ENCODE peak calls at places on chromosomes 13 and 19, in seven cellular contexts. K is stimulated activated naive CD8-positive, alpha-beta T cell treated with anti-CD3 and anti-CD28 coated beads, Interleukin-15, amount 100 ng/mL, for 72 hours; X is cardiac fibroblast; G is NAMALWA; Z is activated T-cell treated with anti-CD3 and anti-CD28 coated beads, Interleukin-2, amount 50 U/mL, for 72 hours; D is Right ventricle myocardium superior; Q is ACHN. M is an unnamed sample.

GRCh38 chr19:35261356-35262100 is 7.2 kb upstream of the USF2 start:
- DNase-seq in K (peak; percentile 8), X (no peak), G (no peak), Z (no peak), D (no peak), Q (no peak), M (no peak)

GRCh38 chr19:6056801-6057650 is 53.3 kb downstream of the RFX2 start:
- DNase-seq in K (no peak), X (peak; percentile 97), G (no peak), Z (no peak), D (peak; percentile 84), Q (peak; percentile 78), M (no peak)

GRCh38 chr19:44720945-44721344 is 22.0 kb downstream of the CEACAM16 start:
- DNase-seq in K (no peak), X (peak; percentile 28), G (no peak), Z (no peak), D (no peak), Q (no peak), M (no peak)

GRCh38 chr19:7610491-7611240 is 15.0 kb downstream of the CAMSAP3 start:
- DNase-seq in K (no peak), X (no peak), G (no peak), Z (no peak), D (no peak), Q (no peak), M (no peak)

GRCh38 chr19:29324717-29325116 is 111.8 kb upstream of the UQCRFS1 start:
- DNase-seq in K (no peak), X (no peak), G (no peak), Z (no peak), D (no peak), Q (no peak), M (no peak)

GRCh38 chr13:112104873-112105234 is 37.9 kb downstream of the SOX1 start:
- DNase-seq in K (no peak), X (no peak), G (no peak), Z (no peak), D (no peak), Q (no peak), M (no peak)

GRCh38 chr13:33388254-33388998 is 102.9 kb upstream of the STARD13 start:
- DNase-seq in K (no peak), X (no peak), G (no peak), Z (no peak), D (no peak), Q (peak; percentile 1), M (no peak)

GRCh38 chr13:21458457-21458815 is 667 bp downstream of the ZDHHC20 start:
- DNase-seq in K (peak; percentile 59), X (no peak), G (peak; percentile 64), Z (peak; percentile 62), D (peak; percentile 62), Q (peak; percentile 25), M (peak; percentile 26)

GRCh38 chr19:4112367-4112766 is 11.6 kb downstream of the MAP2K2 start:
- DNase-seq in K (no peak), X (no peak), G (no peak), Z (no peak), D (no peak), Q (no peak), M (no peak)

GRCh38 chr19:46731007-46731501 is 14.1 kb upstream of the PRKD2 start:
- DNase-seq in K (no peak), X (peak; percentile 83), G (no peak), Z (no peak), D (peak; percentile 71), Q (peak; percentile 52), M (no peak)

GRCh38 chr19:5200844-5201243 is 139.8 kb downstream of the PTPRS start:
- DNase-seq in K (no peak), X (no peak), G (no peak), Z (no peak), D (no peak), Q (no peak), M (no peak)

GRCh38 chr13:98025480-98026025 is 72.1 kb downstream of the IPO5 start:
- DNase-seq in K (no peak), X (no peak), G (no peak), Z (no peak), D (no peak), Q (no peak), M (no peak)

GRCh38 chr19:20066861-20067260 is 10.9 kb upstream of the ZNF90 start:
- DNase-seq in K (no peak), X (no peak), G (no peak), Z (no peak), D (no peak), Q (no peak), M (no peak)

GRCh38 chr19:54138777-54139256 is 1.3 kb downstream of the CNOT3 start:
- DNase-seq in K (peak; percentile 36), X (no peak), G (no peak), Z (no peak), D (no peak), Q (no peak), M (no peak)

GRCh38 chr13:21674271-21675009 is 3.6 kb downstream of the FGF9 start:
- DNase-seq in K (peak; percentile 26), X (no peak), G (no peak), Z (peak; percentile 54), D (peak; percentile 54), Q (no peak), M (no peak)

GRCh38 chr19:36113895-36114762 is 546 bp downstream of the POLR2I start:
- DNase-seq in K (peak; percentile 40), X (peak; percentile 48), G (peak; percentile 41), Z (peak; percentile 20), D (no peak), Q (peak; percentile 24), M (no peak)

GRCh38 chr19:47296036-47296435 is 13.6 kb upstream of the C5AR1 start:
- DNase-seq in K (peak; percentile 74), X (peak; percentile 84), G (peak; percentile 93), Z (peak; percentile 88), D (peak; percentile 61), Q (peak; percentile 71), M (peak; percentile 89)

GRCh38 chr19:45613926-45614725 is 12.1 kb upstream of the GPR4 start:
- DNase-seq in K (peak; percentile 66), X (peak; percentile 88), G (peak; percentile 25), Z (peak; percentile 67), D (no peak), Q (peak; percentile 86), M (no peak)

GRCh38 chr19:13992025-13992424 is 14.1 kb downstream of the RFX1 start:
- DNase-seq in K (no peak), X (no peak), G (no peak), Z (no peak), D (no peak), Q (no peak), M (no peak)

M was measured in effector memory CD8-positive, alpha-beta T cell.